ENCODE peak calls at places on chromosomes 16 and 17, in ten cellular contexts. V, B, Z, H, A, M, T, X, N and J are unnamed samples.

GRCh38 chr17:7261377-7262191 is 694 bp downstream of the CLDN7 start:
- DNase-seq in V (no peak), B (no peak), Z (no peak), H (no peak), A (no peak), M (no peak), T (no peak), X (no peak), N (no peak), J (no peak)

GRCh38 chr16:90019543-90020259 is 445 bp upstream of the DBNDD1 start:
- DNase-seq in V (peak; percentile 89), B (peak; percentile 53), Z (no peak), H (no peak), A (peak; percentile 62), M (no peak), T (no peak), X (no peak), N (peak; percentile 33), J (peak; percentile 50)

GRCh38 chr16:49019081-49019633 is 262.5 kb downstream of the CBLN1 start:
- DNase-seq in V (peak; percentile 27), B (no peak), Z (no peak), H (no peak), A (no peak), M (no peak), T (no peak), X (no peak), N (no peak), J (no peak)

GRCh38 chr17:18917506-18918032 is 34.4 kb upstream of the SLC5A10 start:
- DNase-seq in V (no peak), B (no peak), Z (no peak), H (no peak), A (no peak), M (no peak), T (no peak), X (no peak), N (no peak), J (no peak)

GRCh38 chr17:44602390-44602789 is 45.1 kb downstream of the FZD2 start:
- DNase-seq in V (no peak), B (no peak), Z (no peak), H (no peak), A (no peak), M (no peak), T (no peak), X (no peak), N (no peak), J (no peak)

GRCh38 chr17:1711804-1712203 is 1.6 kb upstream of the TLCD2 start:
- DNase-seq in V (no peak), B (no peak), Z (no peak), H (no peak), A (no peak), M (no peak), T (no peak), X (no peak), N (no peak), J (no peak)

GRCh38 chr17:73625975-73626706 is 18.1 kb downstream of the SDK2 start:
- DNase-seq in V (no peak), B (no peak), Z (peak; percentile 62), H (peak; percentile 44), A (no peak), M (no peak), T (no peak), X (no peak), N (no peak), J (no peak)

GRCh38 chr16:10256855-10257641 is 74.8 kb upstream of the GRIN2A start:
- DNase-seq in V (no peak), B (peak; percentile 19), Z (peak; percentile 55), H (no peak), A (peak; percentile 26), M (no peak), T (peak; percentile 6), X (no peak), N (peak; percentile 41), J (peak; percentile 30)

GRCh38 chr17:78442648-78443128 is 64.2 kb downstream of the PGS1 start:
- DNase-seq in V (peak; percentile 88), B (no peak), Z (no peak), H (peak; percentile 75), A (peak; percentile 64), M (no peak), T (peak; percentile 61), X (peak; percentile 92), N (peak; percentile 49), J (peak; percentile 70)

GRCh38 chr16:67549936-67550335 is 12.4 kb upstream of the CTCF start:
- DNase-seq in V (no peak), B (no peak), Z (no peak), H (no peak), A (no peak), M (no peak), T (no peak), X (peak; percentile 60), N (no peak), J (no peak)

GRCh38 chr17:21705021-21705601 is 12.8 kb downstream of the KCNJ18 start:
- DNase-seq in V (no peak), B (no peak), Z (no peak), H (no peak), A (no peak), M (no peak), T (no peak), X (no peak), N (no peak), J (no peak)

GRCh38 chr16:11784048-11784780 is 12.8 kb downstream of the ZC3H7A start:
- DNase-seq in V (no peak), B (no peak), Z (no peak), H (no peak), A (no peak), M (no peak), T (no peak), X (no peak), N (no peak), J (no peak)

GRCh38 chr17:27549251-27549919 is 81.6 kb upstream of the LGALS9 start:
- DNase-seq in V (no peak), B (no peak), Z (no peak), H (no peak), A (no peak), M (no peak), T (peak; percentile 37), X (no peak), N (no peak), J (peak; percentile 90)

GRCh38 chr16:76985362-76985761 is 205.6 kb upstream of the MON1B start:
- DNase-seq in V (no peak), B (no peak), Z (no peak), H (no peak), A (no peak), M (no peak), T (no peak), X (no peak), N (no peak), J (no peak)

GRCh38 chr17:57440522-57441269 is 184.4 kb downstream of the MSI2 start:
- DNase-seq in V (peak; percentile 88), B (peak; percentile 85), Z (no peak), H (peak; percentile 58), A (peak; percentile 38), M (peak; percentile 76), T (peak; percentile 63), X (peak; percentile 78), N (peak; percentile 83), J (peak; percentile 87)

GRCh38 chr16:66619534-66620418 is 15.3 kb downstream of the CMTM3 start:
- DNase-seq in V (peak; percentile 65), B (no peak), Z (no peak), H (no peak), A (no peak), M (no peak), T (no peak), X (no peak), N (no peak), J (no peak)

GRCh38 chr17:17032131-17032692 is 10.0 kb upstream of the MPRIP start:
- DNase-seq in V (peak; percentile 89), B (peak; percentile 46), Z (peak; percentile 38), H (no peak), A (peak; percentile 64), M (no peak), T (no peak), X (peak; percentile 66), N (peak; percentile 53), J (peak; percentile 62)

GRCh38 chr17:35245196-35245486 is 2.3 kb downstream of the SLFN5 start:
- DNase-seq in V (peak; percentile 97), B (no peak), Z (no peak), H (no peak), A (no peak), M (peak; percentile 68), T (no peak), X (no peak), N (no peak), J (no peak)

DNA sequence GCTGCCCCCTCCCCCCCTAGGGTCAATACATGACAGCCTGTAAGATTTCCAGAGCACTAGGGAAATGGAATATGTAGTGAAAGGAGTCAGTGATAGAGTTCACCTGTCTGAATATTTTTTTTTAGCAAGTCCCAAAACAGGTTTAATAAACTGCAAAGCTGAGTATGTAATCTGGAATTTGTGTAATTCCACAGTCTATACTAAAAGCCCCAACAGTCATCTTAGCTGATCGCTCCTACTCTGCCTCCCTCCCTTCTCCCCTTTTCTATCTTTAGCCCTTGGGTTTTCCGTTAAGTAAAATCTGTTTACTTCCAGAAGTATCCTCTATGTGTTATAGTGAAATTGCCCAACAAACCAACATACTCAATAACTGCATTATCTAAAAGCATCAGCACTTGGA is 3.5 kb downstream of the CDH13 start:
- DNase-seq in V (peak; percentile 68), B (no peak), Z (no peak), H (no peak), A (no peak), M (no peak), T (no peak), X (no peak), N (no peak), J (no peak)
- H3K4me1 ChIP-seq in V (peaks cover 25% of the 10 kb centered on the region), B (no peaks in the 10 kb centered on the region), Z (no peaks in the 10 kb centered on the region), H (peaks cover 76% of the 10 kb centered on the region), A (peaks cover 21% of the 10 kb centered on the region), M (peaks cover 7% of the 10 kb centered on the region), T (no peaks in the 10 kb centered on the region), X (peaks cover 48% of the 10 kb centered on the region), N (no peaks in the 10 kb centered on the region), J (no peaks in the 10 kb centered on the region)

GRCh38 chr16:84578538-84579126 is 39.2 kb downstream of the COTL1 start:
- DNase-seq in V (no peak), B (no peak), Z (no peak), H (no peak), A (no peak), M (no peak), T (no peak), X (no peak), N (no peak), J (no peak)
- TF ChIP-seq POLR2A in V (no peak), B (no peak), Z (no peak), H (no peak), A (no peak), M (no peak), T (no peak), X (no peak), N (no peak), J (no peak)

DNA sequence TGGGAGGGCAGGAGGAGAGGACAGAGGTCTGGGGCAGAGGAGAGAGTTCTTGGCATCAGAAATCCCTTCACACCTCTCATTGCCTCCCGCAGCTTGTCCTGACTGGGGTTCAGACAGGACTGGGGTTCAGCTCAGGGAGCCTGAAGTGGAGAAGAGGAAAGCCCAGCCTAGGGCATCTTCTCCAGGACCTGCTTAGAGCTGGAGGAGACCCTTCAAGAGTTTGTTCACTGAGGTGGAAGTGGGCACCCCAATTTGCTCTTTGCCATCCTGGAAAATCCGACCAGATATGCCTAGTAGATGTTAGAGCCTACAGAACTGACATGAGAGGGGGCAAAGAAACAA is 2.0 kb downstream of the HOXB3 start:
- DNase-seq in V (no peak), B (no peak), Z (no peak), H (no peak), A (no peak), M (no peak), T (no peak), X (no peak), N (no peak), J (no peak)
- H3K27me3 ChIP-seq in V (no peaks in the 10 kb centered on the region), B (no peaks in the 10 kb centered on the region), Z (peaks cover 76% of the 10 kb centered on the region), H (peaks cover 60% of the 10 kb centered on the region), A (peaks cover 3% of the 10 kb centered on the region), M (no peaks in the 10 kb centered on the region), T (peaks cover 100% of the 10 kb centered on the region), X (no peaks in the 10 kb centered on the region), N (no peaks in the 10 kb centered on the region), J (no peaks in the 10 kb centered on the region)

GRCh38 chr16:2742323-2743006 is 10.0 kb upstream of the SRRM2 start:
- DNase-seq in V (no peak), B (no peak), Z (no peak), H (no peak), A (no peak), M (no peak), T (no peak), X (peak; percentile 53), N (no peak), J (no peak)
- H3K4me1 ChIP-seq in V (no peaks in the 10 kb centered on the region), B (no peaks in the 10 kb centered on the region), Z (no peaks in the 10 kb centered on the region), H (no peaks in the 10 kb centered on the region), A (no peaks in the 10 kb centered on the region), M (no peaks in the 10 kb centered on the region), T (no peaks in the 10 kb centered on the region), X (no peaks in the 10 kb centered on the region), N (no peaks in the 10 kb centered on the region), J (no peaks in the 10 kb centered on the region)